ENCODE peak calls at places on chromosomes 1 and 21, in eight cellular contexts. One of them, this sample, is unnamed.

GRCh38 chr1:151841141-151841540 is 1.5 kb upstream of the C2CD4D start:
- DNase-seq in GM13976: no peak
- DNase-seq in brain microvascular endothelial cell: peak; percentile 86
- DNase-seq in CD8-positive, alpha-beta T cell: no peak
- DNase-seq in MCF 10A: peak; percentile 54
- DNase-seq in activated T-cell treated with anti-CD3 and anti-CD28 coated beads for 24 hours: no peak
- DNase-seq in nephron progenitor cell: no peak
- DNase-seq in tibial nerve: no peak
- DNase-seq in this sample: peak; percentile 52

GRCh38 chr1:115134850-115135484 is 45.7 kb upstream of the TSPAN2 start:
- DNase-seq in tibial nerve: no peak
- DNase-seq in brain microvascular endothelial cell: peak; percentile 89
- DNase-seq in nephron progenitor cell: no peak
- DNase-seq in activated T-cell treated with anti-CD3 and anti-CD28 coated beads for 24 hours: no peak
- DNase-seq in CD8-positive, alpha-beta T cell: no peak
- DNase-seq in GM13976: no peak
- DNase-seq in MCF 10A: peak; percentile 70
- DNase-seq in this sample: no peak

GRCh38 chr1:185695299-185695698 is 38.9 kb upstream of the HMCN1 start:
- DNase-seq in MCF 10A: peak; percentile 16
- DNase-seq in brain microvascular endothelial cell: no peak
- DNase-seq in CD8-positive, alpha-beta T cell: no peak
- DNase-seq in activated T-cell treated with anti-CD3 and anti-CD28 coated beads for 24 hours: no peak
- DNase-seq in GM13976: no peak
- DNase-seq in tibial nerve: no peak
- DNase-seq in nephron progenitor cell: no peak
- DNase-seq in this sample: no peak

GRCh38 chr1:14850563-14850962 is 252.1 kb downstream of the KAZN start:
- DNase-seq in activated T-cell treated with anti-CD3 and anti-CD28 coated beads for 24 hours: no peak
- DNase-seq in GM13976: no peak
- DNase-seq in MCF 10A: peak; percentile 30
- DNase-seq in nephron progenitor cell: no peak
- DNase-seq in CD8-positive, alpha-beta T cell: no peak
- DNase-seq in tibial nerve: no peak
- DNase-seq in brain microvascular endothelial cell: no peak
- DNase-seq in this sample: no peak

GRCh38 chr21:30028537-30028936 is 88.7 kb upstream of the GRIK1 start:
- DNase-seq in nephron progenitor cell: no peak
- DNase-seq in CD8-positive, alpha-beta T cell: no peak
- DNase-seq in tibial nerve: no peak
- DNase-seq in GM13976: no peak
- DNase-seq in brain microvascular endothelial cell: no peak
- DNase-seq in activated T-cell treated with anti-CD3 and anti-CD28 coated beads for 24 hours: no peak
- DNase-seq in MCF 10A: no peak
- DNase-seq in this sample: no peak

GRCh38 chr1:209686319-209686718 is 11.1 kb downstream of the G0S2 start:
- DNase-seq in activated T-cell treated with anti-CD3 and anti-CD28 coated beads for 24 hours: no peak
- DNase-seq in nephron progenitor cell: no peak
- DNase-seq in CD8-positive, alpha-beta T cell: no peak
- DNase-seq in brain microvascular endothelial cell: no peak
- DNase-seq in MCF 10A: no peak
- DNase-seq in GM13976: no peak
- DNase-seq in tibial nerve: no peak
- DNase-seq in this sample: no peak

GRCh38 chr1:11471473-11471872 is 7.5 kb upstream of the DISP3 start:
- DNase-seq in activated T-cell treated with anti-CD3 and anti-CD28 coated beads for 24 hours: no peak
- DNase-seq in MCF 10A: no peak
- DNase-seq in nephron progenitor cell: no peak
- DNase-seq in CD8-positive, alpha-beta T cell: no peak
- DNase-seq in tibial nerve: no peak
- DNase-seq in GM13976: no peak
- DNase-seq in brain microvascular endothelial cell: no peak
- DNase-seq in this sample: no peak

GRCh38 chr1:41855713-41856112 is 63.0 kb downstream of the HIVEP3 start:
- DNase-seq in nephron progenitor cell: no peak
- DNase-seq in GM13976: no peak
- DNase-seq in activated T-cell treated with anti-CD3 and anti-CD28 coated beads for 24 hours: no peak
- DNase-seq in brain microvascular endothelial cell: no peak
- DNase-seq in CD8-positive, alpha-beta T cell: no peak
- DNase-seq in MCF 10A: peak; percentile 62
- DNase-seq in tibial nerve: no peak
- DNase-seq in this sample: no peak

GRCh38 chr1:167538657-167539056 is 14.9 kb downstream of the CREG1 start:
- DNase-seq in MCF 10A: no peak
- DNase-seq in brain microvascular endothelial cell: no peak
- DNase-seq in GM13976: no peak
- DNase-seq in nephron progenitor cell: no peak
- DNase-seq in tibial nerve: no peak
- DNase-seq in CD8-positive, alpha-beta T cell: no peak
- DNase-seq in activated T-cell treated with anti-CD3 and anti-CD28 coated beads for 24 hours: no peak
- DNase-seq in this sample: no peak

GRCh38 chr21:34524671-34525601 is 12.9 kb upstream of the KCNE1 start:
- DNase-seq in tibial nerve: no peak
- DNase-seq in CD8-positive, alpha-beta T cell: no peak
- DNase-seq in activated T-cell treated with anti-CD3 and anti-CD28 coated beads for 24 hours: no peak
- DNase-seq in brain microvascular endothelial cell: no peak
- DNase-seq in GM13976: no peak
- DNase-seq in nephron progenitor cell: peak; percentile 35
- DNase-seq in MCF 10A: no peak
- DNase-seq in this sample: no peak

GRCh38 chr1:9846611-9847171 is 22.9 kb upstream of the CLSTN1 start:
- DNase-seq in brain microvascular endothelial cell: no peak
- DNase-seq in GM13976: no peak
- DNase-seq in CD8-positive, alpha-beta T cell: no peak
- DNase-seq in nephron progenitor cell: peak; percentile 28
- DNase-seq in tibial nerve: no peak
- DNase-seq in activated T-cell treated with anti-CD3 and anti-CD28 coated beads for 24 hours: no peak
- DNase-seq in MCF 10A: no peak
- DNase-seq in this sample: no peak

GRCh38 chr21:45130324-45130774 is 56.0 kb downstream of the ADARB1 start:
- DNase-seq in nephron progenitor cell: no peak
- DNase-seq in GM13976: peak; percentile 63
- DNase-seq in brain microvascular endothelial cell: peak; percentile 55
- DNase-seq in MCF 10A: peak; percentile 67
- DNase-seq in activated T-cell treated with anti-CD3 and anti-CD28 coated beads for 24 hours: no peak
- DNase-seq in tibial nerve: no peak
- DNase-seq in CD8-positive, alpha-beta T cell: no peak
- DNase-seq in this sample: no peak

GRCh38 chr21:42117229-42118048 is 46.3 kb downstream of the UMODL1 start:
- DNase-seq in tibial nerve: peak; percentile 87
- DNase-seq in nephron progenitor cell: peak; percentile 86
- DNase-seq in MCF 10A: peak; percentile 67
- DNase-seq in CD8-positive, alpha-beta T cell: peak; percentile 52
- DNase-seq in GM13976: peak; percentile 83
- DNase-seq in brain microvascular endothelial cell: peak; percentile 79
- DNase-seq in activated T-cell treated with anti-CD3 and anti-CD28 coated beads for 24 hours: peak; percentile 70
- DNase-seq in this sample: no peak

GRCh38 chr21:25898671-25899070 is 163.9 kb downstream of the GABPA start:
- DNase-seq in brain microvascular endothelial cell: peak; percentile 25
- DNase-seq in MCF 10A: no peak
- DNase-seq in CD8-positive, alpha-beta T cell: no peak
- DNase-seq in tibial nerve: no peak
- DNase-seq in GM13976: no peak
- DNase-seq in nephron progenitor cell: no peak
- DNase-seq in activated T-cell treated with anti-CD3 and anti-CD28 coated beads for 24 hours: no peak
- DNase-seq in this sample: no peak

GRCh38 chr1:217373761-217374701 is 256.9 kb downstream of the GPATCH2 start:
- DNase-seq in tibial nerve: no peak
- DNase-seq in CD8-positive, alpha-beta T cell: no peak
- DNase-seq in brain microvascular endothelial cell: no peak
- DNase-seq in MCF 10A: no peak
- DNase-seq in nephron progenitor cell: no peak
- DNase-seq in GM13976: no peak
- DNase-seq in activated T-cell treated with anti-CD3 and anti-CD28 coated beads for 24 hours: no peak
- DNase-seq in this sample: no peak

GRCh38 chr1:222250376-222250775 is 297.5 kb downstream of the HHIPL2 start:
- DNase-seq in brain microvascular endothelial cell: no peak
- DNase-seq in CD8-positive, alpha-beta T cell: no peak
- DNase-seq in tibial nerve: no peak
- DNase-seq in GM13976: no peak
- DNase-seq in MCF 10A: no peak
- DNase-seq in nephron progenitor cell: no peak
- DNase-seq in activated T-cell treated with anti-CD3 and anti-CD28 coated beads for 24 hours: no peak
- DNase-seq in this sample: no peak

GRCh38 chr21:19807231-19807630 is 1191.0 kb upstream of the NCAM2 start:
- DNase-seq in nephron progenitor cell: no peak
- DNase-seq in GM13976: no peak
- DNase-seq in MCF 10A: no peak
- DNase-seq in tibial nerve: no peak
- DNase-seq in activated T-cell treated with anti-CD3 and anti-CD28 coated beads for 24 hours: no peak
- DNase-seq in CD8-positive, alpha-beta T cell: no peak
- DNase-seq in brain microvascular endothelial cell: no peak
- DNase-seq in this sample: no peak

GRCh38 chr1:247324913-247325312 is 6.8 kb downstream of the ZNF496 start:
- DNase-seq in MCF 10A: no peak
- DNase-seq in GM13976: no peak
- DNase-seq in brain microvascular endothelial cell: no peak
- DNase-seq in tibial nerve: no peak
- DNase-seq in CD8-positive, alpha-beta T cell: no peak
- DNase-seq in nephron progenitor cell: no peak
- DNase-seq in activated T-cell treated with anti-CD3 and anti-CD28 coated beads for 24 hours: no peak
- DNase-seq in this sample: no peak

GRCh38 chr1:25543425-25544242 is at the start of gene LDLRAP1:
- DNase-seq in MCF 10A: peak; percentile 76
- DNase-seq in GM13976: peak; percentile 96
- DNase-seq in activated T-cell treated with anti-CD3 and anti-CD28 coated beads for 24 hours: peak; percentile 51
- DNase-seq in tibial nerve: peak; percentile 53
- DNase-seq in nephron progenitor cell: peak; percentile 80
- DNase-seq in brain microvascular endothelial cell: peak; percentile 25
- DNase-seq in CD8-positive, alpha-beta T cell: peak; percentile 22
- DNase-seq in this sample: no peak

GRCh38 chr21:32328595-32328994 is 29.9 kb downstream of the MRAP start:
- DNase-seq in CD8-positive, alpha-beta T cell: no peak
- DNase-seq in brain microvascular endothelial cell: no peak
- DNase-seq in MCF 10A: no peak
- DNase-seq in GM13976: no peak
- DNase-seq in activated T-cell treated with anti-CD3 and anti-CD28 coated beads for 24 hours: no peak
- DNase-seq in nephron progenitor cell: no peak
- DNase-seq in tibial nerve: no peak
- DNase-seq in this sample: no peak